ENCODE peak calls at places on chromosomes 6 and 20, in four cellular contexts. M, S, N and T are unnamed samples.

GRCh38 chr6:162627825-162628224 is 99.7 kb downstream of the PRKN start:
- DNase-seq in S (no peak), M (no peak), N (no peak), T (no peak)

GRCh38 chr6:70371454-70372105 is 41.7 kb upstream of the FAM135A start:
- DNase-seq in S (peak), M (no peak), N (peak), T (peak)

GRCh38 chr20:25178563-25179438 is 16.7 kb upstream of the ENTPD6 start:
- DNase-seq in S (peak), N (peak), M (no peak), T (peak)

GRCh38 chr6:133918208-133918930 is 29.5 kb downstream of the TCF21 start:
- DNase-seq in N (no peak), S (no peak), M (no peak), T (no peak)

GRCh38 chr20:6501061-6501460 is 266.4 kb upstream of the BMP2 start:
- DNase-seq in M (no peak), N (no peak), S (peak), T (no peak)

GRCh38 chr6:124054034-124054433 is 250.4 kb downstream of the NKAIN2 start:
- DNase-seq in S (no peak), N (no peak), M (no peak), T (no peak)

GRCh38 chr20:61968036-61968810 is 97.5 kb downstream of the TAF4 start:
- DNase-seq in N (no peak), S (no peak), M (no peak), T (no peak)

GRCh38 chr6:82970853-82971252 is 94.8 kb downstream of the UBE3D start:
- DNase-seq in M (no peak), N (no peak), S (no peak), T (no peak)

GRCh38 chr6:142740449-142740848 is 204.5 kb downstream of the HIVEP2 start:
- DNase-seq in M (no peak), S (no peak), N (no peak), T (no peak)

GRCh38 chr6:50527985-50528384 is 185.3 kb upstream of the TFAP2D start:
- DNase-seq in N (no peak), M (no peak), S (no peak), T (no peak)

GRCh38 chr20:51525241-51526104 is 17.0 kb downstream of the NFATC2 start:
- DNase-seq in M (no peak), S (no peak), N (peak), T (no peak)

GRCh38 chr6:85675030-85675819 is 32.5 kb upstream of the SYNCRIP start:
- DNase-seq in S (no peak), N (no peak), M (no peak), T (no peak)

GRCh38 chr6:40349092-40349491 is 238.1 kb downstream of the LRFN2 start:
- DNase-seq in S (no peak), N (no peak), M (no peak), T (peak)

GRCh38 chr6:134373282-134373922 is 55.5 kb upstream of the SGK1 start:
- DNase-seq in S (no peak), M (no peak), N (no peak), T (no peak)

GRCh38 chr6:105985816-105986632 is 100.1 kb upstream of the PRDM1 start:
- DNase-seq in M (peak), N (no peak), S (no peak), T (no peak)
- TF ChIP-seq ELF4 in M (no peak), N (no peak), S (no peak), T (no peak)

DNA sequence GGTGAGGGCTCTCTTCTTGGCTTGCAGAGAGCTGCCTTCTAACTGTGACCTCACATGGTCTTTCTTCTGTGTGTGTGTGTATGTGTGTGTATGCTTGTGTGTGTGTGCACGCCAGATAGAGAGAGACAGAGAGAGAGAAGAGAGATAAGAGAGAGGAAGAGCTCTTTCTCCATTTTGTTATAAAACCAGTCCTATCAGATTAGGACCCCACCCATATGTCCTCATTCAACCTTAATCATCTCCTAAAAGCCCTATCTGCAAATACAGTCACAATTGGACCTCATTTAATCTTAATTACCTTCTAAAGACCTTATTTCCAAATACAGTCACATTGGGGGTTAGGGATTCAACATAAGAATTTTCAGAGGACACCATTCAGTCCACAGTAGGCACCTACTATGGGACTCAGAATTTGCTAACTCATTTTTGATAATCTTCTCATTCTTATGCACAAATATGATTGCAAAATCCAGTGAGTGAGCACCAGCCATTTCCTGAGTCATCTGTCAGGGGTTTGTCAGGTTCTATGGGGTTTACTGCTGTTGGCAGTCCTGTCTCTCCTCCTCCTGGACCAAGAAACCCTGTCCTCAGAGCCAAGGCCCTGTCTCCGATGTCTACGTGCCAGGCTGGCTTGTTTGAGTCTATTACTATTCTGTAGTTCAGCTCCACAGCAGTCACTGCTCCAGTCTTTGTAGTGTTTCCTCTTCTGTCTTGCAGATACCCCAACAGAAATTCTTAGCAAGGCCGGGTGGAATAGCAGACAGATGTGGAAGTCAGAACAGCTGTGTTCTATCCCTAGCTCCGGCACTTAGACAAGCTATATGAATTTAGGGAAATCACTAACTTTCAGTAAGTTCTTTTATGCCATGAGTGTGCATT is 59.0 kb upstream of the FAM184A start:
- DNase-seq in S (no peak), N (peak), M (no peak), T (no peak)
- TF ChIP-seq ELF4 in S (no peak), N (peak), M (no peak), T (no peak)

DNA sequence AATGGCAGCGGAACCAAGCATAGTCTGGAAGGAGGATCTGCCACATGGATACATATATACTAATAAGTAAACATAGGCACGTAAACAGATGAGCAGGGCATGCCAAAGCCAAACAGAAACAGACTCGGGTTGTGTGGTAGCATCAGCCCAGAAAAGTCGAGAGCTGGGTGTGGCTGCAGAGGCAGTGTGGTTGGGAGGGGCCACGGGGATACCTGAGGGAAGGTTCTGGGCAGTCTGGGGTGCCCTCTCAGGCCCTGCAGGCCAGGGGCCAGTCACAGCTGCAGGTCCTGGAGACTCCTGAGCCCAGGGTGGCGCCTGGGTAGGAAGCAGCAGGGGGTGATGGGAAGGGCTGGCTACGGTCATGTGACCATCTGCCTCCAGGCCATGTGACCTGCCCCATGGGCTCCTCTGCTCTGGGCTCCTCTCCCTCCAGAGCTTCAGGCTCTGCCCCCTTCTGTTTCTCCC is 42.8 kb upstream of the MRPS10 start:
- DNase-seq in N (peak), S (peak), M (peak), T (peak)
- TF ChIP-seq ELF4 in N (no peak), S (no peak), M (no peak), T (no peak)

DNA sequence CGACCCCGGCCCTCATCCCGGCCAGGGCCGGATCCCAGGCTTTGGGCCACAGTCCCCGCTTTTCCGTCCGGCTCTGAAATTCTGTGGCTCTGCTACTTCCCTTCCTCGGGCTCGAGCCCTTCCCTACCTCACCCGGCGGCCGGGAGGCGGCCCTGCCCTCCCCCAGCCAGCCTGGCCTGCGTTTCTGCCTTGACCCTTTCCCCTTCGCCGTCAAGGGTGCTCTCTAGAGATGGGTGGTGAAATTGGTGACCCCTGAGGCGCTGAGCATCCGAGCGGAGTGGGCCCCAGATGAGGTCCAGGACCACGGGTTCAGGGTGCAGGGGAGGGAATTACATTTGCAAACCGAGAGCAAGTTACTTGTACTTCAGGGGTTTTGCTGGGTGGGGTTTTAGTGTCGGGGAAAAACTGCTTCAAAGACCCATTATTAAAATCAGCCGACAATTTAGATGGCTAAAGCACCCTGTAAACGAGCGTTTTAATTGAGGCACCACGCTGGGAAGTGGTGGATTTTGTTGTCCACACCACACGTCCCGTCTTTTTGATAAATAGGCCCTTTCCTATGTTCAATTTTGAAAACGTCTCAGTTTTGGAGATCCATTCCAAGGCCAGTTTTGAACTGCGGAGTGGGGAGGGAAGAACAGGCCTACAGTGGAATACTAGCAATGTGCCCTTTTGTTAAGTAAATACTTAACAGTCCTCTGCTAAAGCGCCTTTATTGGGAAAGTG is 9.9 kb downstream of the TFAP2A start:
- DNase-seq in M (no peak), S (no peak), N (no peak), T (no peak)
- TF ChIP-seq ELF4 in M (no peak), S (no peak), N (no peak), T (no peak)

GRCh38 chr20:46343358-46344357 is 35.4 kb upstream of the CDH22 start:
- DNase-seq in M (no peak), N (no peak), S (no peak), T (no peak)

GRCh38 chr20:46342045-46342378 is 33.7 kb upstream of the CDH22 start:
- DNase-seq in N (no peak), S (no peak), M (no peak), T (no peak)

GRCh38 chr20:46344488-46345162 is 36.3 kb upstream of the CDH22 start:
- DNase-seq in S (no peak), M (no peak), N (no peak), T (no peak)

GRCh38 chr20:46341374-46342044 is 33.2 kb upstream of the CDH22 start:
- DNase-seq in S (no peak), M (no peak), N (no peak), T (no peak)

GRCh38 chr20:46342451-46343357 is 34.4 kb upstream of the CDH22 start:
- DNase-seq in N (no peak), M (no peak), S (no peak), T (no peak)
- TF ChIP-seq ELF4 in N (no peak), M (no peak), S (no peak), T (no peak)

DNA sequence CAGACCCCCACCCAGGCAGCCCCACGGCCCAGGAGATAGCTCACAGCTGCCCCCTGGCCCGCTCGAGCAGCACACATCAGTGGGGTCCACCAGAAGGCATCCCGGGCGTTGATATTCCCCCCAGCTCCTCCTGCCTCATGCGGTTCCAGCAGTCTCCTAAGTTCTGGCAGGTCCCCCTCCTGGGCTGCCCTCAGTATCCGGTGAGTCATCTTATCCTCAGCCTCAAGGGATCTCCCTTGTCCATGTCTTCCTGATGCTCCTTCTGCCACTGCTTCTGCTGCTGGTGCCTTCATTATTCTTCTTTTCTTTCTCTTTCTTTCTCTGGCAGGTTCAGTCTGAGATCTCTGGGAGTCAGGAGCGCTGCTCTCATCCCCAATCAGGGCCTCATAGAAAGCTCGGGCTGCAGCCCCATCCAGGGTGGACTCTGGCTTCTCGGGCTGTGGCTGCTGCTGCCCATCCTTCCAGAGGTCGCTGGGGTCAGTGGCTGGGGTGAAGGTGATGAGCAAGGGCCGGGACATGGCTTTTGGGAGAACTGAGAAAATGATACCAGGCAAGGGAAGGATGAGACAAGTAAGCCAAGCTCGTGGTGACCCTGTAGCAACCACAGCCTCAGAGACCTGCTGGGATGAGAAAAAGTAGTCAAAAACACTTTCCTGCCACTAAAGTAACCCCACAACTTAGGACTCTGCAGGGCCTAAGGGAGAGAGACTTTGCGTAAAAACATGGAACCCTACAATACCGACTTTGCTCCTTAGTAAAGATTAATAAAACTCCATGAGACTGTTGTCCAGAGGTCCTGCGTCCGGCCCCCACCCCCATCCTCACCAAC is 622 bp downstream of the GPANK1 start:
- DNase-seq in S (no peak), M (no peak), N (peak), T (no peak)
- TF ChIP-seq ELF4 in S (no peak), M (no peak), N (peak), T (no peak)

GRCh38 chr6:13375360-13375878 is 47.1 kb upstream of the TBC1D7 start:
- DNase-seq in M (no peak), N (no peak), S (no peak), T (no peak)
- TF ChIP-seq ELF4 in M (no peak), N (no peak), S (no peak), T (no peak)